ENCODE peak calls at places on chromosome 17, in five cellular contexts. R, L, T, D and E are unnamed samples.

GRCh38 chr17:64253470-64253869 is 9.6 kb downstream of the TEX2 start:
- DNase-seq in R (no peak), L (no peak), T (no peak), D (no peak), E (no peak)

GRCh38 chr17:80724723-80725388 is 180.2 kb downstream of the RPTOR start:
- DNase-seq in R (no peak), L (no peak), T (no peak), D (peak; percentile 17), E (peak; percentile 89)

GRCh38 chr17:19010729-19011505 is 6.4 kb upstream of the FAM83G start:
- DNase-seq in R (no peak), L (no peak), T (no peak), D (peak; percentile 18), E (no peak)

GRCh38 chr17:38559025-38559879 is 46.5 kb downstream of the SRCIN1 start:
- DNase-seq in R (peak; percentile 85), L (peak; percentile 89), T (peak; percentile 84), D (peak; percentile 53), E (peak; percentile 98)

GRCh38 chr17:17180141-17180603 is 26.0 kb downstream of the PLD6 start:
- DNase-seq in R (no peak), L (no peak), T (no peak), D (no peak), E (no peak)

GRCh38 chr17:48577946-48578615 is at the start of gene HOXB4:
- DNase-seq in R (peak; percentile 55), L (peak; percentile 90), T (peak; percentile 86), D (peak; percentile 89), E (no peak)

GRCh38 chr17:45790296-45790922 is 6.3 kb downstream of the CRHR1 start:
- DNase-seq in R (no peak), L (no peak), T (no peak), D (no peak), E (no peak)

GRCh38 chr17:31825961-31826691 is 32.9 kb downstream of the COPRS start:
- DNase-seq in R (no peak), L (no peak), T (no peak), D (peak; percentile 61), E (peak; percentile 70)

GRCh38 chr17:58786586-58787295 is 31.1 kb downstream of the PPM1E start:
- DNase-seq in R (no peak), L (no peak), T (no peak), D (peak; percentile 49), E (no peak)

GRCh38 chr17:61230972-61231820 is 168.4 kb upstream of the TBX2 start:
- DNase-seq in R (no peak), L (no peak), T (no peak), D (no peak), E (no peak)

GRCh38 chr17:16944334-16945140 is 27.4 kb downstream of the TNFRSF13B start:
- DNase-seq in R (no peak), L (no peak), T (no peak), D (no peak), E (peak; percentile 39)